ENCODE peak calls at places on chromosomes 5 and 9, in six cellular contexts. S, B, N, P, T and E are unnamed samples. For H3K27me3, the result is how much of the 10 kb centered on the place peaks cover.

GRCh38 chr9:17063535-17064135 is 71.2 kb upstream of the CNTLN start:
- DNase-seq in S (peak), B (no peak), N (peak), P (no peak), T (peak), E (no peak)

GRCh38 chr9:120877276-120878034 is 467 bp upstream of the PHF19 start:
- DNase-seq in S (peak), B (peak), N (peak), P (no peak), T (peak), E (peak)

GRCh38 chr5:127297348-127298035 is 6.9 kb downstream of the MEGF10 start:
- DNase-seq in S (no peak), B (no peak), N (no peak), P (no peak), T (no peak), E (no peak)

GRCh38 chr5:166441-167372 is 24.6 kb upstream of the LRRC14B start:
- DNase-seq in S (no peak), B (peak), N (no peak), P (no peak), T (no peak), E (peak)

GRCh38 chr9:16207161-16207560 is 654.3 kb downstream of the CCDC171 start:
- DNase-seq in S (no peak), B (no peak), N (no peak), P (no peak), T (peak), E (no peak)

GRCh38 chr5:109141499-109142200 is 268.1 kb downstream of the PJA2 start:
- DNase-seq in S (peak), B (no peak), N (no peak), P (no peak), T (no peak), E (no peak)

GRCh38 chr5:143605403-143606005 is 202.0 kb upstream of the NR3C1 start:
- DNase-seq in S (no peak), B (no peak), N (no peak), P (no peak), T (peak), E (no peak)

GRCh38 chr5:159041754-159042153 is 58.0 kb downstream of the EBF1 start:
- DNase-seq in S (no peak), B (no peak), N (no peak), P (no peak), T (peak), E (no peak)

GRCh38 chr5:116626272-116626723 is 51.7 kb upstream of the SEMA6A start:
- DNase-seq in S (no peak), B (peak), N (peak), P (peak), T (peak), E (no peak)

GRCh38 chr9:135136991-135137390 is 49.5 kb downstream of the OLFM1 start:
- DNase-seq in S (no peak), B (no peak), N (no peak), P (no peak), T (no peak), E (no peak)

GRCh38 chr9:135134253-135135028 is 47.0 kb downstream of the OLFM1 start:
- DNase-seq in S (peak), B (no peak), N (peak), P (no peak), T (no peak), E (no peak)

GRCh38 chr9:135136481-135136880 is 49.0 kb downstream of the OLFM1 start:
- DNase-seq in S (peak), B (no peak), N (no peak), P (no peak), T (no peak), E (no peak)

GRCh38 chr9:135135927-135136311 is 48.5 kb downstream of the OLFM1 start:
- DNase-seq in S (no peak), B (no peak), N (no peak), P (no peak), T (no peak), E (no peak)

GRCh38 chr9:135135171-135135926 is 47.9 kb downstream of the OLFM1 start:
- DNase-seq in S (peak), B (no peak), N (no peak), P (no peak), T (no peak), E (no peak)
- H3K27me3 ChIP-seq in S (under half), B (under half), N (under half), P (under half), T (under half), E (under half)

DNA sequence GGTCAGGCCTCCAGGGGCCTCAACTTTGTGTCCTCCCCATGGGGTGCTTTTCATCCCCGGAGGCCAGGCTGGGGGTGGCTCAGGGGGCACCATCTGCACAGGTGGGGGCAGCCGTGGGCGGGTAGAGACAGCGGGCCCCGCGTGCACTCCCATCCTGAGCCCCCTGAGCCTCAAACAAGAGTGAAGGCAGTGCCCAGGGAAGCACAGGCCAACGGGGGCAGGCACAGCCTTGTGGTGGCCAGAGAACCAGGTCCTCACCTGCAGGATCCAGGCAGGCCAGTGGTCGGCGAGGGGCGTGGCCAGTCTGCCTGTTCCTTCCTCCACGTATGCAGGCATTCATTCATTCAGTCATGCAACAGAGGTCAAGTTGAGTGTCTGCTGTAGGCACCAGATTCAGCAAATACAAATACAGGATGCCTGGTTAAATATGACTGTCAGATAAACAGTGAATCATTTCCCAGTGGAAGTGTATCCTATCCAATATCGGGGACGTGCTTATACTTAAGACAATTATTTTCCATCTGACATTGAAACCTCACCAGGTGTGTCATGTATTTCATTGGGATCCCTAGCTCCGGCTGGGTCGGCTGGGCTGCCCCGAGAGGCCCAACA is 22.3 kb downstream of the KCNT1 start:
- DNase-seq in S (no peak), B (no peak), N (no peak), P (no peak), T (peak), E (no peak)
- H3K27me3 ChIP-seq in S (under half), B (under half), N (under half), P (half or more), T (under half), E (under half)

GRCh38 chr9:124504530-124505005 is 2.6 kb downstream of the NR5A1 start:
- DNase-seq in S (peak), B (no peak), N (no peak), P (no peak), T (no peak), E (no peak)
- H3K27me3 ChIP-seq in S (under half), B (under half), N (under half), P (half or more), T (half or more), E (under half)

DNA sequence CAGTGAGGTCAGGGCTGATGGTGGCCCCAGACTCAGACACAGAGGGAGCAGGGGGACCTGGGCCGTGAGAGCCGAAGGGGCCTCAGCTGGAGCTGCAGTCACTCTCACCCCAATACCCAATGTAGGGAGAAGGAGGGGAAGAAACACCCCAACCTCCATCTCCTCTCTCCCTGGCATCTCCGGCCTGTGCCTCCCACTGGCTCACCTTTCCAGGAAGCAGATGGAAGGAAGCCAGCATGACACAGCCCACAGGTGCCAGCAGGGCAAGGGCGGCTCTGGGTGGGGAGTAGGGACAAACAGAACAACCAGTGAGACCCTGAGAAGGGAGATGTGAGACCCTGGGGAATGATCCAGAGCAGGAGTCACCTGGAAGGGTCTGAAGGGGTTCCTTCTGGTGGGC is 3.0 kb upstream of the CRB2 start:
- DNase-seq in S (no peak), B (no peak), N (no peak), P (no peak), T (no peak), E (no peak)
- H3K27me3 ChIP-seq in S (under half), B (under half), N (under half), P (under half), T (under half), E (under half)

GRCh38 chr5:88688242-88688959 is 194.6 kb downstream of the MEF2C start:
- DNase-seq in S (no peak), B (no peak), N (no peak), P (no peak), T (no peak), E (no peak)
- H3K27me3 ChIP-seq in S (under half), B (under half), N (half or more), P (half or more), T (half or more), E (half or more)